ENCODE peak calls at places on chromosomes 4 and X, in ten cellular contexts. One of them, this sample, is unnamed.

GRCh38 chrX:139816204-139816603 is 108.2 kb upstream of the MCF2 start:
- DNase-seq in adrenal gland: no peak
- DNase-seq in tibial nerve: no peak
- DNase-seq in ovary: no peak
- DNase-seq in K562: no peak
- DNase-seq in A549: no peak
- DNase-seq in esophagus muscularis mucosa: no peak
- DNase-seq in gastrocnemius medialis: no peak
- DNase-seq in heart left ventricle: no peak
- DNase-seq in IMR-90: no peak
- DNase-seq in this sample: no peak

GRCh38 chr4:18533262-18533775 is 511.8 kb upstream of the LCORL start:
- DNase-seq in adrenal gland: no peak
- DNase-seq in tibial nerve: no peak
- DNase-seq in ovary: no peak
- DNase-seq in K562: no peak
- DNase-seq in A549: no peak
- DNase-seq in esophagus muscularis mucosa: no peak
- DNase-seq in gastrocnemius medialis: no peak
- DNase-seq in heart left ventricle: no peak
- DNase-seq in IMR-90: no peak
- DNase-seq in this sample: no peak

GRCh38 chrX:66760648-66761047 is 121.8 kb upstream of the EDA2R start:
- DNase-seq in adrenal gland: no peak
- DNase-seq in tibial nerve: no peak
- DNase-seq in ovary: no peak
- DNase-seq in K562: peak
- DNase-seq in A549: no peak
- DNase-seq in esophagus muscularis mucosa: no peak
- DNase-seq in gastrocnemius medialis: no peak
- DNase-seq in heart left ventricle: no peak
- DNase-seq in IMR-90: no peak
- DNase-seq in this sample: no peak

GRCh38 chr4:101014417-101014816 is 332.9 kb downstream of the PPP3CA start:
- DNase-seq in adrenal gland: no peak
- DNase-seq in tibial nerve: no peak
- DNase-seq in ovary: no peak
- DNase-seq in K562: no peak
- DNase-seq in A549: no peak
- DNase-seq in esophagus muscularis mucosa: no peak
- DNase-seq in gastrocnemius medialis: no peak
- DNase-seq in heart left ventricle: no peak
- DNase-seq in IMR-90: no peak
- DNase-seq in this sample: no peak

GRCh38 chrX:39613508-39613921 is 484.2 kb downstream of the BCOR start:
- DNase-seq in adrenal gland: peak
- DNase-seq in tibial nerve: no peak
- DNase-seq in ovary: peak
- DNase-seq in K562: no peak
- DNase-seq in A549: peak
- DNase-seq in esophagus muscularis mucosa: no peak
- DNase-seq in gastrocnemius medialis: peak
- DNase-seq in heart left ventricle: peak
- DNase-seq in IMR-90: no peak
- DNase-seq in this sample: peak

GRCh38 chrX:77668391-77669237 is 117.4 kb downstream of the ATRX start:
- DNase-seq in adrenal gland: no peak
- DNase-seq in tibial nerve: no peak
- DNase-seq in ovary: no peak
- DNase-seq in K562: peak
- DNase-seq in A549: peak
- DNase-seq in esophagus muscularis mucosa: no peak
- DNase-seq in gastrocnemius medialis: no peak
- DNase-seq in heart left ventricle: no peak
- DNase-seq in IMR-90: peak
- DNase-seq in this sample: no peak

GRCh38 chr4:41258783-41259182 is 2.1 kb downstream of the UCHL1 start:
- DNase-seq in adrenal gland: peak
- DNase-seq in tibial nerve: no peak
- DNase-seq in ovary: peak
- DNase-seq in K562: no peak
- DNase-seq in A549: peak
- DNase-seq in esophagus muscularis mucosa: no peak
- DNase-seq in gastrocnemius medialis: no peak
- DNase-seq in heart left ventricle: no peak
- DNase-seq in IMR-90: peak
- DNase-seq in this sample: no peak

GRCh38 chr4:37682701-37683401 is 3.3 kb downstream of the RELL1 start:
- DNase-seq in adrenal gland: no peak
- DNase-seq in tibial nerve: no peak
- DNase-seq in ovary: no peak
- DNase-seq in K562: no peak
- DNase-seq in A549: peak
- DNase-seq in esophagus muscularis mucosa: no peak
- DNase-seq in gastrocnemius medialis: no peak
- DNase-seq in heart left ventricle: no peak
- DNase-seq in IMR-90: no peak
- DNase-seq in this sample: no peak

GRCh38 chrX:21126661-21127060 is 247.6 kb upstream of the CNKSR2 start:
- DNase-seq in adrenal gland: no peak
- DNase-seq in tibial nerve: no peak
- DNase-seq in ovary: no peak
- DNase-seq in K562: no peak
- DNase-seq in A549: no peak
- DNase-seq in esophagus muscularis mucosa: no peak
- DNase-seq in gastrocnemius medialis: no peak
- DNase-seq in heart left ventricle: no peak
- DNase-seq in IMR-90: no peak
- DNase-seq in this sample: no peak

GRCh38 chrX:12901486-12901885 is 4.9 kb upstream of the TLR8 start:
- DNase-seq in adrenal gland: peak
- DNase-seq in tibial nerve: peak
- DNase-seq in ovary: peak
- DNase-seq in K562: peak
- DNase-seq in A549: peak
- DNase-seq in esophagus muscularis mucosa: no peak
- DNase-seq in gastrocnemius medialis: peak
- DNase-seq in heart left ventricle: peak
- DNase-seq in IMR-90: peak
- DNase-seq in this sample: peak
- TF ChIP-seq CTCF in adrenal gland: peak
- TF ChIP-seq CTCF in tibial nerve: peak
- TF ChIP-seq CTCF in ovary: no peak
- TF ChIP-seq CTCF in K562: peak
- TF ChIP-seq CTCF in A549: peak
- TF ChIP-seq CTCF in esophagus muscularis mucosa: peak
- TF ChIP-seq CTCF in gastrocnemius medialis: peak
- TF ChIP-seq CTCF in heart left ventricle: peak
- TF ChIP-seq CTCF in IMR-90: peak
- TF ChIP-seq CTCF in this sample: no peak

GRCh38 chrX:133989993-133990392 is 4.6 kb upstream of the GPC3 start:
- DNase-seq in adrenal gland: no peak
- DNase-seq in tibial nerve: no peak
- DNase-seq in ovary: no peak
- DNase-seq in K562: no peak
- DNase-seq in A549: no peak
- DNase-seq in esophagus muscularis mucosa: no peak
- DNase-seq in gastrocnemius medialis: no peak
- DNase-seq in heart left ventricle: no peak
- DNase-seq in IMR-90: no peak
- DNase-seq in this sample: no peak
- TF ChIP-seq POLR2A in adrenal gland: no peak
- TF ChIP-seq POLR2A in tibial nerve: no peak
- TF ChIP-seq POLR2A in ovary: no peak
- TF ChIP-seq POLR2A in K562: no peak
- TF ChIP-seq POLR2A in A549: no peak
- TF ChIP-seq POLR2A in esophagus muscularis mucosa: no peak
- TF ChIP-seq POLR2A in gastrocnemius medialis: no peak
- TF ChIP-seq POLR2A in heart left ventricle: no peak
- TF ChIP-seq POLR2A in IMR-90: no peak
- TF ChIP-seq POLR2A in this sample: no peak

GRCh38 chr4:83010111-83010521 is 507 bp downstream of the LIN54 start:
- DNase-seq in adrenal gland: no peak
- DNase-seq in tibial nerve: no peak
- DNase-seq in ovary: no peak
- DNase-seq in K562: peak
- DNase-seq in A549: no peak
- DNase-seq in esophagus muscularis mucosa: no peak
- DNase-seq in gastrocnemius medialis: no peak
- DNase-seq in heart left ventricle: no peak
- DNase-seq in IMR-90: peak
- DNase-seq in this sample: no peak
- H3K4me3 ChIP-seq in adrenal gland: peak
- H3K4me3 ChIP-seq in tibial nerve: peak
- H3K4me3 ChIP-seq in ovary: peak
- H3K4me3 ChIP-seq in K562: peak
- H3K4me3 ChIP-seq in A549: peak
- H3K4me3 ChIP-seq in esophagus muscularis mucosa: peak
- H3K4me3 ChIP-seq in gastrocnemius medialis: peak
- H3K4me3 ChIP-seq in heart left ventricle: peak
- H3K4me3 ChIP-seq in IMR-90: peak
- H3K4me3 ChIP-seq in this sample: peak

GRCh38 chr4:80071643-80072606 is 1.1 kb downstream of the ANTXR2 start:
- DNase-seq in adrenal gland: peak
- DNase-seq in tibial nerve: peak
- DNase-seq in ovary: peak
- DNase-seq in K562: peak
- DNase-seq in A549: no peak
- DNase-seq in esophagus muscularis mucosa: no peak
- DNase-seq in gastrocnemius medialis: no peak
- DNase-seq in heart left ventricle: peak
- DNase-seq in IMR-90: peak
- DNase-seq in this sample: peak
- TF ChIP-seq CTCF in adrenal gland: no peak
- TF ChIP-seq CTCF in tibial nerve: no peak
- TF ChIP-seq CTCF in ovary: no peak
- TF ChIP-seq CTCF in K562: no peak
- TF ChIP-seq CTCF in A549: no peak
- TF ChIP-seq CTCF in esophagus muscularis mucosa: no peak
- TF ChIP-seq CTCF in gastrocnemius medialis: no peak
- TF ChIP-seq CTCF in heart left ventricle: no peak
- TF ChIP-seq CTCF in IMR-90: no peak
- TF ChIP-seq CTCF in this sample: no peak

GRCh38 chrX:49039598-49040375 is 3.4 kb downstream of the TFE3 start:
- DNase-seq in adrenal gland: peak
- DNase-seq in tibial nerve: peak
- DNase-seq in ovary: peak
- DNase-seq in K562: peak
- DNase-seq in A549: peak
- DNase-seq in esophagus muscularis mucosa: peak
- DNase-seq in gastrocnemius medialis: peak
- DNase-seq in heart left ventricle: peak
- DNase-seq in IMR-90: peak
- DNase-seq in this sample: peak
- TF ChIP-seq POLR2A in adrenal gland: no peak
- TF ChIP-seq POLR2A in tibial nerve: no peak
- TF ChIP-seq POLR2A in ovary: no peak
- TF ChIP-seq POLR2A in K562: no peak
- TF ChIP-seq POLR2A in A549: peak
- TF ChIP-seq POLR2A in esophagus muscularis mucosa: no peak
- TF ChIP-seq POLR2A in gastrocnemius medialis: no peak
- TF ChIP-seq POLR2A in heart left ventricle: no peak
- TF ChIP-seq POLR2A in IMR-90: no peak
- TF ChIP-seq POLR2A in this sample: no peak